ENCODE peak calls at places on chromosome 10, in six cellular contexts. T, E, K, V, B and A are unnamed samples.
A peak's percentile ranks its signal among the peaks of the same experiment; 100 is the strongest.

GRCh38 chr10:26792780-26793495 is 67.8 kb downstream of the ABI1 start:
- DNase-seq in K (no peak), T (no peak), E (no peak), B (peak; percentile 10), V (no peak), A (no peak)

GRCh38 chr10:24894728-24895127 is 57.7 kb downstream of the PRTFDC1 start:
- DNase-seq in K (no peak), T (no peak), V (no peak), E (no peak), B (no peak), A (no peak)

GRCh38 chr10:3472705-3473078 is 300.1 kb upstream of the PITRM1 start:
- DNase-seq in T (no peak), K (peak; percentile 100), V (no peak), B (peak; percentile 73), E (no peak), A (no peak)

GRCh38 chr10:59433720-59434428 is 71.5 kb upstream of the FAM13C start:
- DNase-seq in V (no peak), T (no peak), B (no peak), K (no peak), E (no peak), A (no peak)

GRCh38 chr10:62379394-62379793 is 5.2 kb downstream of the ZNF365 start:
- DNase-seq in E (no peak), T (peak; percentile 4), B (no peak), V (no peak), K (no peak), A (no peak)

GRCh38 chr10:79358811-79359210 is 11.5 kb downstream of the PPIF start:
- DNase-seq in V (no peak), K (no peak), B (no peak), E (no peak), T (no peak), A (no peak)

GRCh38 chr10:118908487-118909280 is 120.8 kb upstream of the NANOS1 start:
- DNase-seq in B (no peak), E (no peak), T (no peak), V (no peak), K (no peak), A (no peak)

GRCh38 chr10:34575882-34576281 is 239.2 kb downstream of the PARD3 start:
- DNase-seq in B (peak; percentile 54), K (peak; percentile 53), V (peak; percentile 68), E (no peak), T (no peak), A (no peak)

GRCh38 chr10:58660577-58661255 is 148.0 kb downstream of the BICC1 start:
- DNase-seq in E (no peak), K (no peak), B (peak; percentile 58), T (no peak), V (no peak), A (no peak)

GRCh38 chr10:60130130-60130579 is 223.8 kb upstream of the CCDC6 start:
- DNase-seq in K (no peak), B (no peak), V (no peak), T (no peak), E (no peak), A (no peak)

GRCh38 chr10:123655763-123656162 is 10.4 kb upstream of the GPR26 start:
- DNase-seq in V (no peak), B (no peak), E (no peak), K (no peak), T (no peak), A (no peak)

GRCh38 chr10:44071479-44071878 is 313.4 kb downstream of the CXCL12 start:
- DNase-seq in V (peak; percentile 26), K (no peak), E (no peak), T (no peak), B (peak; percentile 61), A (peak; percentile 85)

GRCh38 chr10:129120441-129120840 is 346.6 kb upstream of the MGMT start:
- DNase-seq in V (no peak), K (no peak), E (no peak), T (no peak), B (no peak), A (no peak)

GRCh38 chr10:132355754-132356153 is 23.8 kb downstream of the LRRC27 start:
- DNase-seq in V (no peak), T (no peak), B (no peak), K (no peak), E (no peak), A (no peak)
- TF ChIP-seq CTCF in V (no peak), T (no peak), B (no peak), K (no peak), E (no peak), A (no peak)

DNA sequence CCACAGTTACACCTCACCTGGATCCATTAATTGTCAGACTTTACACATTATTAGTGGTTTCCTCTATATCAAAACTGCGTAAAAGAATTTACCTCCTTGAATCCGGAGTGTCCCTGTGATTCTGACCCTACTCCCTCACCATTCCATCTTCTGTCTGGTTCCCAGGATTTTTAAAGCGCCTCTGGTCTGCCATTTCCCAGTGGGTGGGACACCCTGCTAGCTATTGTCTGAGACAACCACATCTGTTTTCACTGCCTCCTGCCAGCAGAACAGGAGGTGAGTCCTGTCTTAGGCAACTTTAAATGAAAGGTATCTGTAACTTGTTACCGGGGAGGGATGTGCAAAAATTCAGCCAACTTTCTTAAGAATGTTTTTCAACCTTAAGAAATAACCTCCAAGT is 2.3 kb downstream of the MACROH2A2 start:
- DNase-seq in B (no peak), T (no peak), V (no peak), K (no peak), E (no peak), A (no peak)
- H3K4me3 ChIP-seq in B (no peak overlapping the region), T (peak overlapping the region; percentile 94), V (no peak overlapping the region), K (no peak overlapping the region), E (no peak overlapping the region), A (no peak overlapping the region)

GRCh38 chr10:28135258-28135657 is 136.4 kb upstream of the ODAD2 start:
- DNase-seq in K (no peak), E (no peak), T (no peak), B (peak; percentile 6), V (no peak), A (no peak)
- TF ChIP-seq CTCF in K (no peak), E (no peak), T (peak; percentile 13), B (no peak), V (peak; percentile 21), A (peak; percentile 30)

GRCh38 chr10:97852277-97852676 is 2.6 kb downstream of the GOLGA7B start:
- DNase-seq in V (no peak), K (no peak), B (no peak), E (no peak), T (no peak), A (no peak)

GRCh38 chr10:97849491-97850402 is at the start of gene GOLGA7B:
- DNase-seq in T (peak; percentile 93), E (no peak), B (no peak), V (no peak), K (no peak), A (no peak)

GRCh38 chr10:97849101-97849490 is 547 bp upstream of the GOLGA7B start:
- DNase-seq in T (no peak), E (no peak), V (no peak), B (no peak), K (no peak), A (no peak)

GRCh38 chr10:97851341-97852001 is 1.8 kb downstream of the GOLGA7B start:
- DNase-seq in B (no peak), E (no peak), V (no peak), T (no peak), K (no peak), A (no peak)

DNA sequence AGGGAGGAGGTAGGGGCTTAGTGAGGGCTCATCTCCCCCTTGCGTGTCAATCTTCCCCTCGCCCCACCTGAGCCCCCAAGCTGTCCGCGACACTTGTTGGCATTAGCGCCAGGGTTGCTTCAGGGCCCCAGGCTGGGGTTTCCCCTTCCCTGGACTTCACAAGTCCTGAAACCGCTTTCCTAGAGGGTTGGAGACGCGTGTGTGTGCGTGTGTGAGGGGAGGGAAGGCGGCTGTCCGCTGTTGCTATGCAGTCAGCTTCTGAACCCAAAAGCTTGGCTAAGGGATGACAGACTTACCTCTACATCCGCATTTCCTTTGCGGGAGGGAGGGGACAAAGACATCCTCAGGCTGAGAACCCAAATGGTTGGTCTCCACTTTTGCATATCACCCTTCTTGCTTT is 803 bp downstream of the GOLGA7B start:
- DNase-seq in B (no peak), T (peak; percentile 30), E (no peak), K (no peak), V (no peak), A (no peak)
- H3K4me3 ChIP-seq in B (no peak overlapping the region), T (no peak overlapping the region), E (peak overlapping the region; percentile 51), K (peak overlapping the region; percentile 63), V (no peak overlapping the region), A (no peak overlapping the region)

DNA sequence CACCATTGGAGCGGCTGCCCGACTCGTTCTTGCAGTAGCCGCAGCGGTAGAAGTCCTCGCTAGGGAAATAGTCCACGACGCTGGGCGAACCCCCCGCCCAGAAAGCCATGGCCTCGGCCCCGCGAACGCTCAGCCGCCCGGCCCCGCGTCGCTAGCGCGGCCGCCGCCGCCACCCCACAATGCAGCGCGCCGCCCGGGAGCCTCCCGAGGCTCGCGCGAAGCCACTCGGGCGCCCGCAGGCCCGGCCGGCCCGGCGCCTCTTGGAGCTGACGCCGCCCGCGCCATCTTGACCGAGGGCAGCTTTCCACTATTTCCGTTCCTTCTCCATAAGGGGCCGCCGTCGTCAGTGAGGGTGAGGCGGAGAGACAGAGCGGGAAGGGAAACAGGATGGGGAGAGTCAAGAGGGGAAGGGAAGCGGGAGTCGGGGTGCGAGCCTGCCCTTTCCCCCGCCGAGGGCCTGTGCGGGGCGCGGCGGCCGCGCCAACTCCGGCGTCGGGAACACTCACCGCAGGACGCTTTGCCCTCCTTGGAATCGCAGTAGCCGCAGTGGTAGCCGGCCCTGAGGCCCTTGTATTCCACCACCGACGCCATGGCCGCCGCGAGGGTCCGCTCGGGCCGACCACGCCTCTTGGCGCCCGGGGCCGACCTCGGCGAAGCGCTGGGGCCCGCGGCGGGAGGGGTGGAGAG is at the start of gene ATE1:
- DNase-seq in V (peak; percentile 89), T (peak; percentile 95), K (no peak), B (peak; percentile 91), E (peak; percentile 93), A (peak; percentile 55)
- TF ChIP-seq CTCF in V (peak; percentile 2), T (no peak), K (peak; percentile 11), B (no peak), E (peak; percentile 7), A (no peak)

DNA sequence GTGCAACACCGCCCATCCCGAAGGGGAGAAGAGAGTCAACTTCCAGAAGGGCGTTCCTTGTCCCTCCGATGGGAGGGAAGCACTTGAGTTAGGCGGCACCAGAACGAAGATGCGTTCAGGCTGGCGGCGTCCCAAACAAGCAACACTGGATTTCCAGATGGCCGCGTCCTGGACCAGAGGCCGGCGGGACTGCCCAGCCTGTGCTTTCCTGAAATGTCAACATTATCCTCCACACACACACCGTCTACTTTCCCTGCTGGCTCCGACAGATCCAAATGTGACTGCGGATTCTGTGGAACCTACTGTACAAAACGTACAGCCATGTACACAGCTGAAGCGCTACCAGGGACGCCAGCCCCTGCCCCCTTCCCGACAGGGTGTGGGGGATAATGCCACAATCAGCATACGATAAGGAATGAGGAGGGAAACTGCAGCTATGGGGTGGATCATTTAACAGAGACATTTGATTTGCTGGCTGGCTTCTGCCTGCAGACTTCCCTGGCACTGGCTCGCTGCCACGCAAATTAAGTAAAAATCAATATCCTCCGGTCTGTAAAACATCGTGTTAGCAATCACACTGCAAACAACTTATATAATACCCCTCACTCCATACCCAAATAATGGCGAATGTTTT is 82.1 kb downstream of the ZRANB1 start:
- DNase-seq in T (no peak), B (no peak), V (no peak), E (peak; percentile 78), K (no peak), A (no peak)
- H3K4me3 ChIP-seq in T (no peak overlapping the region), B (no peak overlapping the region), V (no peak overlapping the region), E (peak overlapping the region; percentile 10), K (no peak overlapping the region), A (no peak overlapping the region)